ENCODE peak calls at places on chromosome 20, in seven cellular contexts. L, R, P, G, B, S and V are unnamed samples.

GRCh38 chr20:35049776-35050352 is 42.7 kb downstream of the TRPC4AP start:
- DNase-seq in L (no peak), R (no peak), P (no peak), G (peak; percentile 36), B (no peak), S (no peak), V (no peak)

GRCh38 chr20:13261460-13262301 is 40.6 kb downstream of the ISM1 start:
- DNase-seq in L (peak; percentile 26), R (peak; percentile 86), P (peak; percentile 75), G (peak; percentile 49), B (peak; percentile 47), S (peak; percentile 86), V (peak; percentile 56)

GRCh38 chr20:58538752-58539151 is 23.6 kb upstream of the APCDD1L start:
- DNase-seq in L (no peak), R (peak; percentile 3), P (no peak), G (no peak), B (no peak), S (no peak), V (peak; percentile 24)

GRCh38 chr20:34798328-34798727 is 27.1 kb downstream of the NCOA6 start:
- DNase-seq in L (no peak), R (no peak), P (no peak), G (no peak), B (no peak), S (no peak), V (no peak)

GRCh38 chr20:55004044-55004443 is 528.7 kb downstream of the DOK5 start:
- DNase-seq in L (no peak), R (no peak), P (no peak), G (no peak), B (no peak), S (no peak), V (no peak)

GRCh38 chr20:5510446-5510845 is 193.7 kb upstream of the PROKR2 start:
- DNase-seq in L (no peak), R (peak; percentile 51), P (no peak), G (no peak), B (no peak), S (no peak), V (peak; percentile 26)

GRCh38 chr20:44496976-44497375 is 21.3 kb downstream of the TTPAL start:
- DNase-seq in L (peak; percentile 39), R (no peak), P (peak; percentile 43), G (no peak), B (no peak), S (no peak), V (no peak)

GRCh38 chr20:11204926-11205768 is 531.3 kb upstream of the JAG1 start:
- DNase-seq in L (peak; percentile 73), R (peak; percentile 55), P (peak; percentile 53), G (peak; percentile 79), B (no peak), S (peak; percentile 71), V (peak; percentile 77)

GRCh38 chr20:45313065-45313695 is 5.1 kb upstream of the MATN4 start:
- DNase-seq in L (no peak), R (no peak), P (no peak), G (no peak), B (no peak), S (no peak), V (no peak)

GRCh38 chr20:444862-445426 is 17.4 kb downstream of the TBC1D20 start:
- DNase-seq in L (no peak), R (no peak), P (no peak), G (peak; percentile 42), B (peak; percentile 56), S (no peak), V (no peak)

GRCh38 chr20:4592316-4593148 is 129.2 kb upstream of the PRND start:
- DNase-seq in L (no peak), R (peak; percentile 88), P (peak; percentile 76), G (peak; percentile 48), B (peak; percentile 66), S (peak; percentile 81), V (peak; percentile 60)

GRCh38 chr20:24612799-24613775 is 143.7 kb downstream of the SYNDIG1 start:
- DNase-seq in L (no peak), R (no peak), P (no peak), G (no peak), B (no peak), S (no peak), V (no peak)

GRCh38 chr20:56609321-56609720 is 19.8 kb upstream of the TFAP2C start:
- DNase-seq in L (no peak), R (no peak), P (no peak), G (no peak), B (no peak), S (no peak), V (no peak)
- TF ChIP-seq MAX in L (no peak), R (no peak), P (no peak), G (no peak), B (no peak), S (no peak), V (no peak)

GRCh38 chr20:1489328-1489727 is 1.9 kb downstream of the SIRPB2 start:
- DNase-seq in L (no peak), R (no peak), P (no peak), G (no peak), B (no peak), S (no peak), V (no peak)

GRCh38 chr20:1484438-1485120 is 6.6 kb downstream of the SIRPB2 start:
- DNase-seq in L (no peak), R (no peak), P (no peak), G (no peak), B (no peak), S (no peak), V (no peak)

GRCh38 chr20:1489764-1490436 is 1.3 kb downstream of the SIRPB2 start:
- DNase-seq in L (peak; percentile 41), R (no peak), P (no peak), G (peak; percentile 29), B (no peak), S (no peak), V (peak; percentile 92)

GRCh38 chr20:1490643-1491042 is 577 bp downstream of the SIRPB2 start:
- DNase-seq in L (no peak), R (no peak), P (no peak), G (no peak), B (no peak), S (no peak), V (peak; percentile 86)

GRCh38 chr20:1486566-1486965 is 4.7 kb downstream of the SIRPB2 start:
- DNase-seq in L (no peak), R (no peak), P (no peak), G (no peak), B (no peak), S (no peak), V (no peak)
- H3K4me3 ChIP-seq in L (no peak overlapping the region), R (no peak overlapping the region), P (no peak overlapping the region), G (no peak overlapping the region), B (no peak overlapping the region), S (no peak overlapping the region), V (no peak overlapping the region)

GRCh38 chr20:9230406-9230805 is 161.5 kb downstream of the PLCB4 start:
- DNase-seq in L (no peak), R (no peak), P (no peak), G (no peak), B (no peak), S (no peak), V (no peak)
- TF ChIP-seq POLR2A in L (no peak), R (no peak), P (no peak), G (no peak), B (no peak), S (no peak), V (no peak)

GRCh38 chr20:62640870-62641748 is 1.2 kb upstream of the SLCO4A1 start:
- DNase-seq in L (no peak), R (no peak), P (no peak), G (no peak), B (no peak), S (no peak), V (peak; percentile 35)
- TF ChIP-seq MAX in L (no peak), R (no peak), P (no peak), G (no peak), B (no peak), S (no peak), V (no peak)

GRCh38 chr20:36848078-36848660 is 27.8 kb upstream of the TLDC2 start:
- DNase-seq in L (no peak), R (no peak), P (no peak), G (peak; percentile 46), B (no peak), S (no peak), V (no peak)
- H3K4me3 ChIP-seq in L (no peak overlapping the region), R (no peak overlapping the region), P (no peak overlapping the region), G (no peak overlapping the region), B (no peak overlapping the region), S (no peak overlapping the region), V (no peak overlapping the region)

DNA sequence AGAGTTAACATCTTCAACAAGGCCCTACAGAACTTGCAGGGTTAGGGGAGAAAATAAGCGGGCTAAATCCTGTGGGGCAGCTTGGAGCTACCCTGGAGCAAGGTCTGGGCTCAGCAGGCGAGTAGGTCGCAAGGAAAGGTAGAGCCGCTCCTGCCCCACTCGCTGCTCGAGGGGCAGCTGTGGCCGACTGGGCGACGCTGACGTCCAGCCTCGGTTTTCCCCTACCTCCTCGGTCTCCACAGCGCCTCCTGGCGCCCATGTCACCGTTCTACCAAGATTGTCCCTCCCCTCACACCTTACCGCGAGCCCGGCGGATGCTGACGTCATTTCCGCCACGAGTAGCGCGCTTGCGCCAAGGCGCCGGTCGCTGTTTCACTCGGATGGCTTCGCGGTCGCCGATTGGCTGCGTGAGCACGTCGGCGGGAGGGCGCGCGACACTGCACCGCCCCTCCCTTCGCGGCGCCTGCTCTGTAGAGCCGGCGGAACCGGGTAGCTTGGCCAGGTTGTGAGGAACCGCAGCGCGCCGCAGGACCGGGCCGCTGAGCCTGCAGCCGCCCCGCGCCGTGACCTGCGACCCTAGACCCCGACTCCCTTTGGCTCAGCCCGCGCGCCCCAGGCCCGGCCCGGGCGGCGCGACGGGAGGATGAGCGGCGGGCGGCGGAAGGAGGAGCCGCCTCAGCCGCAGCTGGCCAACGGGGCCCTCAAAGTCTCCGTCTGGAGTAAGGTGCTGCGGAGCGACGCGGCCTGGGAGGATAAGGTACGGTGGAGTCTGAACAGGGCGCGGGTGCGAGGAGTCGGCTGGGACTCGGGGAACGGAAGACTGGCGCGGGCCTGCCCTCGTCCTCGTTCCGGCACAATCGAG is at the start of gene RAB5IF:
- DNase-seq in L (peak; percentile 97), R (peak; percentile 100), P (peak; percentile 85), G (peak; percentile 99), B (peak; percentile 94), S (peak; percentile 99), V (peak; percentile 100)
- TF ChIP-seq POLR2A in L (peak; percentile 86), R (peak; percentile 90), P (peak; percentile 81), G (peak; percentile 87), B (peak; percentile 91), S (peak; percentile 99), V (peak; percentile 97)

DNA sequence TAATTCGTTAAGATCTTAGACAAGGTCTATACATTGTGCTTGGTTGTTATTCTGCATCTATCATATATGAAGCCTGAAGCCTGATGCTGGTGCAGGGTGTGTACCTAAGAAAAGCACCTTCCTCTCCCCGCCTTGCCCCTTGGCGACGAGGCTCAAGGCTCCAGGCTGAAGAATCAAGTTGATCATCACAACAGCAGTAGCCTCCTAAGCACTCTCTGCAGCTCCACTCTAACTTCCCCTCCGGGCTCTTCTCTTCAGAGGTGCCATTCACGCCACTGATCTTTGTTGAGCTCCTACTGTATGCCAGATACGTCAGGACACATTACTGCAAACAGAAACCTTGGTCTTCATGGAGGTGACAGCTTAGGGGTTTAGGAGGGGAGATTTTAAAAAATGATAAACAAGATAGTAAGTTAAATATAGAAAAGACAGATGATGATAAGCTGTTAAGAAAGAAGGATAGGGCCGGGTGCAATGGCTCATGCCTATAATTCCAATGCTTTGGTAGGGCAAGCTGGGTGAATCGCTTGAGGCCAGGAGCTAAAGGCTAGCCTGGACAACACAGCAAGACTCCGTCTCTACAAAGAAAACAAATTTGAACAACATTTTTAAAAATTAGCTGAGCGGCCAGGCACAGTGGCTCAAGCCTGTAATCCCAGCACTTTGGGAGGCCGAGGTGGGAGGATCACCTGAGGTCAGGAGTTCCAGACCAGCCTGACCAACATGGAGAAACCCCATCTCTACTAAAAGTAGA is 38.4 kb upstream of the ZNF217 start:
- DNase-seq in L (no peak), R (no peak), P (no peak), G (no peak), B (no peak), S (no peak), V (no peak)
- TF ChIP-seq MAX in L (no peak), R (no peak), P (no peak), G (no peak), B (no peak), S (no peak), V (no peak)